ENCODE peak calls at places on chromosomes 13 and 19, in five cellular contexts. O, W, R, M and A are unnamed samples.

GRCh38 chr19:46126086-46126485 is 1.6 kb upstream of the IGFL3 start:
- DNase-seq in O (no peak), R (no peak), W (no peak), M (no peak), A (no peak)

GRCh38 chr13:66994097-66994496 is 236.0 kb downstream of the PCDH9 start:
- DNase-seq in O (peak; percentile 24), W (no peak), M (peak; percentile 38), R (peak; percentile 52), A (peak; percentile 4)

GRCh38 chr13:80342541-80343371 is 1.8 kb upstream of the SPRY2 start:
- DNase-seq in O (peak; percentile 63), M (peak; percentile 55), R (peak; percentile 66), W (no peak), A (peak; percentile 84)

GRCh38 chr13:25933520-25933919 is 118.3 kb downstream of the SHISA2 start:
- DNase-seq in W (no peak), O (no peak), M (no peak), R (no peak), A (no peak)

GRCh38 chr13:66689628-66690027 is 540.5 kb downstream of the PCDH9 start:
- DNase-seq in R (peak; percentile 40), W (no peak), M (no peak), O (no peak), A (peak; percentile 30)

GRCh38 chr19:22784051-22784450 is at the start of gene ZNF99:
- DNase-seq in R (no peak), M (no peak), O (no peak), W (no peak), A (no peak)

GRCh38 chr19:56927294-56927693 is 86.8 kb upstream of the PEG3 start:
- DNase-seq in O (no peak), R (no peak), M (peak; percentile 85), W (no peak), A (no peak)

GRCh38 chr19:2191456-2191931 is 27.8 kb downstream of the DOT1L start:
- DNase-seq in O (no peak), M (no peak), R (no peak), W (no peak), A (no peak)

GRCh38 chr13:107329991-107330390 is 762.1 kb upstream of the ARGLU1 start:
- DNase-seq in O (no peak), W (no peak), M (no peak), R (peak; percentile 34), A (no peak)

GRCh38 chr13:36297259-36297599 is 385 bp downstream of the CCDC169 start:
- DNase-seq in R (peak; percentile 25), O (no peak), W (no peak), M (no peak), A (no peak)

GRCh38 chr13:20230913-20231838 is 943 bp downstream of the GJB6 start:
- DNase-seq in O (no peak), R (no peak), W (no peak), M (no peak), A (no peak)

GRCh38 chr19:40380199-40381037 is 9.6 kb downstream of the HIPK4 start:
- DNase-seq in M (no peak), W (no peak), R (no peak), O (no peak), A (peak; percentile 11)

GRCh38 chr19:8338835-8339234 is 4.2 kb downstream of the KANK3 start:
- DNase-seq in W (no peak), R (no peak), M (no peak), O (peak; percentile 3), A (no peak)

GRCh38 chr19:2488942-2489731 is 13.2 kb downstream of the GADD45B start:
- DNase-seq in O (peak; percentile 5), W (no peak), M (no peak), R (no peak), A (peak; percentile 92)

GRCh38 chr19:28419312-28419711 is 793.6 kb downstream of the UQCRFS1 start:
- DNase-seq in W (no peak), M (no peak), R (no peak), O (no peak), A (no peak)

GRCh38 chr13:52779028-52779612 is 39.5 kb upstream of the CNMD start:
- DNase-seq in M (no peak), O (no peak), R (no peak), W (no peak), A (peak; percentile 30)

GRCh38 chr13:46211116-46211515 is 612 bp upstream of the LRRC63 start:
- DNase-seq in W (no peak), M (no peak), O (peak; percentile 15), R (no peak), A (peak; percentile 32)

GRCh38 chr19:1645299-1645698 is 7.1 kb downstream of the TCF3 start:
- DNase-seq in M (no peak), O (no peak), R (no peak), W (no peak), A (no peak)

GRCh38 chr13:51910508-51910907 is 48.7 kb downstream of the CCDC70 start:
- DNase-seq in M (no peak), W (no peak), O (no peak), R (no peak), A (no peak)

GRCh38 chr19:1455336-1456120 is 5.6 kb downstream of the APC2 start:
- DNase-seq in R (peak; percentile 30), M (peak; percentile 76), W (no peak), O (peak; percentile 97), A (peak; percentile 94)

GRCh38 chr13:100796463-100796862 is 121.9 kb upstream of the TMTC4 start:
- DNase-seq in O (no peak), R (no peak), M (no peak), W (no peak), A (no peak)

GRCh38 chr19:40610396-40611064 is 9.4 kb downstream of the LTBP4 start:
- DNase-seq in O (no peak), M (no peak), W (no peak), R (no peak), A (peak; percentile 90)

GRCh38 chr13:106390360-106390759 is 145.1 kb downstream of the EFNB2 start:
- DNase-seq in O (no peak), M (no peak), R (no peak), W (no peak), A (no peak)

GRCh38 chr19:48445256-48445605 is 552 bp upstream of the GRWD1 start:
- DNase-seq in W (no peak), O (peak; percentile 78), R (peak; percentile 94), M (peak; percentile 82), A (peak; percentile 90)

GRCh38 chr13:33560722-33561121 is 257.2 kb upstream of the RFC3 start:
- DNase-seq in M (no peak), W (no peak), O (no peak), R (no peak), A (no peak)

GRCh38 chr13:33550885-33551284 is 265.3 kb upstream of the STARD13 start:
- DNase-seq in R (no peak), W (no peak), M (no peak), O (no peak), A (no peak)

GRCh38 chr13:33556828-33557227 is 261.1 kb upstream of the RFC3 start:
- DNase-seq in W (no peak), R (no peak), O (no peak), M (no peak), A (no peak)

DNA sequence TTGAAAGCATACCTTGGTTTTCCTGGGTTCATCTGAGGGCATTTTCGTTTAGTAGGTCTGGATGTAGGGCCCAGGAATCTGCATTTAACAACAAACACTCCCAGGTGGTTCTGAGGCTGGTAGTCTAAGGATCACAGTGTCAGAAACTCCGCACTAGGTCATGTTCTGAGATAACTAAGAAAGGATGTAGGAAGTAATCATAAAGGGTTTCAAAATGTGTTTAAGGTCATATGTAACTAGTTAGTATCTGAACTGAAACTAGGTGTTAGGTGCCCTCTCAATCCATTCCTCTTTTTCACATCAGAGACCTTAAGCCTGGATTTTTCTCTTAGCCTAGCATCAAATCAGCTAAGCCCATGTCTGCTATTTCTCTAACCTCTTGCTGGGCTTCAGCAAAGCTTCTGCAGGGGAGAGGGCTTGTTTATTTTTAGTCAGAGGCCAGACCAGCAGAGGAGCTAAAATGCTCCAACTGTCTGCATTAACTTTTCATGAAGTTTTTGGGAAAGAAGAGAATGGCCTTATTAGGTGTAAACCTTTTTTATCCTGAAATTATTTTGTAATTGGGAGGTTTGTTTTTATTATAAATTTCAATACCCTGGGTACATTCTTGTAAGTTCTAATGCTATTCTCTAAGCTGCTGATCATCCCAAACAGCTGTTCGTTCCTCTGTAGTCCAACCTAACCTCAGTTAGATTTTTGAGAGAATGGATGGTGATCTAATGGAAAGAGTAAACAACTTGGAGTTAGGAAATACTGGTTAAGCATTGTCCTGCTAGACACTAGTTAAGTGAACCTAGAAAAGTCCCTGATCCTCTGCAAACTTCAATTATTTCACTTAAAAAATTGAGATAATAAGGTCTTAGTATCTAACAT is 262.8 kb upstream of the RFC3 start:
- DNase-seq in M (no peak), R (no peak), W (no peak), O (no peak), A (no peak)
- TF ChIP-seq MXI1 in M (no peak), R (no peak), W (no peak), O (no peak), A (no peak)

DNA sequence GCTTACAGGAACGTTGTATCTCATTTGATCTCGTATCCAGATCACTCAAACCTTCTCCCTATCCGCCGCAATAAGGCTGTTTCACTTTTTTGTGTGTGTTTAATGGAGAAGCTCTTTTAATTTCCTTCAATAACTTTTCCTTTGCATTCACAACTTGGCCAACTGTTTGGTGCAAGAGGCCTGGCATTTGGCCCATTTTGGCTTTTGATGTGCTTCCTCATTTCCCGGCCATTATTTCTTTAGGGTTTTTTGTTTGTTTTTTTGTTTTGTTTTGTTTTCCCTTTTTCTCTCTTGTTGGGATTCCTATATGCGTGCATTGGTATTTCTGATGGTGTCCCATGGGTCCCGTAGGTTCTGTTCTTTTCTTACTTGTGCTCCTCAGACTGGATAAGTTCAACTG is 6.1 kb upstream of the UPF3A start:
- DNase-seq in M (no peak), W (no peak), O (no peak), R (no peak), A (no peak)
- H3K9me3 ChIP-seq in M (no peaks in the 10 kb centered on the region), W (no peaks in the 10 kb centered on the region), O (no peaks in the 10 kb centered on the region), R (no peaks in the 10 kb centered on the region), A (no peaks in the 10 kb centered on the region)

DNA sequence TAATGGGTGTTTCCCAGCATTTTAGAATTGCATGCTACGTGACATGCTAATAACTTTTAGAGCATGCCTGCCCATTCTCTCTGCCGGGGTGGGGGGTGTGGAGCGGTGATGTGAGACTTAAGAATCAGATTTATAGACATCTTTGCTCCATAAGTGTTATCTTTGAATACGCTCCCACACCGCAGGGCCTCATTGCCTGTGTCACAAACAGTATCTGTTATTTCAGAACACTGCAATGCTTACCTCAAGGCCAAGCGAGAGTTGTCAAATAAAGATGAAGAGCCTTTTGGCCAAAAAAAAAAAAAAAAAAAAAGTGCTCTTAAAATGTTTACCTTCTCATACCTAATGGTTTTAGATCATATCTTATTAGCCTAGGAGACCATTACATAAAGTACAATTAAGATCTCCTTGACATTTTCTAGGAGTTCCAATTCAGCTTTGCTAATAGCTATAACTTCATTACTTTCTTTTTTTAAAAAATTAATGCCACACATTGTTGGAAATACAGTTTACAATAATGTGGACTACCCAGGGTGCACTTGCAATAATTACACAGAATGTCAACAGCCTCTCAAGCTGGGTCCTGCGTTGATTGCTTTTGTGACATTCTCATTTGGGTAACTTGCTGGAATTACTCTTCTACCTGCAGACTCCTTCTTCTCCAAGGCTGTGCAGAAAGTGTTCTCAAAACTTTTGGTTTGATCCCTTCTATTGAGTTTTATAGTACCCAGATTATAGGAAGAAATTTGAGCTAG is 525.3 kb downstream of the KLF12 start:
- DNase-seq in O (no peak), M (no peak), W (no peak), R (no peak), A (no peak)
- TF ChIP-seq MXI1 in O (no peak), M (no peak), W (no peak), R (no peak), A (no peak)

DNA sequence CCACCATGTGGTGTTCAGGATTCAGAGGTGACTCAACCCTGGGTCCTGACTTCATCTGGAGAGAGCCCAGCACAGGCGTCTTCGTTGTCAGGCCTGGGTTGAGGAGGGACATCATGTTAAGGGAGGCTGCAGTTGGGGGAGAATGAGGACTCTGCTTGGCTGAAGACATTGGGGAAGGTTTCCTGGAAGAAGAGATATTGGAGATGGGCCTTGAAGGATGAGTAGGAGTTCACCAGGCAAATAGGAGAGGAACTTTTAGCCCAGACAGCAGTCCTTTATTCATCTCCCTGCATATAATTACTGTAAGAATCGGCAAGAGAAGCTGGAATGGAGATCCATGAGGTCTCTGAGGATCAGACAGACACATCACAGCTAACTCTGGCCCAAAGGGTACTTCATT is 38.9 kb downstream of the VAV1 start:
- DNase-seq in O (no peak), R (no peak), M (no peak), W (no peak), A (no peak)
- H3K9me3 ChIP-seq in O (peaks cover 4% of the 10 kb centered on the region), R (peaks cover 2% of the 10 kb centered on the region), M (no peaks in the 10 kb centered on the region), W (peaks cover 4% of the 10 kb centered on the region), A (no peaks in the 10 kb centered on the region)